ENCODE peak calls at places on chromosomes 6 and 20, in five cellular contexts. Z, R, C, B and Q are unnamed samples.
A peak's percentile ranks its signal among the peaks of the same experiment; 100 is the strongest.

GRCh38 chr6:13383280-13384163 is 55.2 kb upstream of the TBC1D7 start:
- DNase-seq in Z (no peak), R (no peak), C (no peak), B (peak; percentile 48), Q (no peak)

GRCh38 chr6:137494281-137494966 is at the start of gene OLIG3:
- DNase-seq in Z (no peak), R (no peak), C (no peak), B (no peak), Q (no peak)

GRCh38 chr20:16147916-16148315 is 425.3 kb downstream of the KIF16B start:
- DNase-seq in Z (no peak), R (no peak), C (no peak), B (no peak), Q (no peak)

GRCh38 chr6:158607411-158608170 is 37.0 kb downstream of the DYNLT1 start:
- DNase-seq in Z (no peak), R (no peak), C (no peak), B (peak; percentile 46), Q (no peak)

GRCh38 chr6:151254451-151255081 is 14.8 kb downstream of the AKAP12 start:
- DNase-seq in Z (no peak), R (no peak), C (no peak), B (peak; percentile 79), Q (no peak)

GRCh38 chr6:41451039-41451438 is 95.1 kb upstream of the FOXP4 start:
- DNase-seq in Z (no peak), R (no peak), C (no peak), B (no peak), Q (no peak)

GRCh38 chr20:18857640-18858039 is 44.1 kb downstream of the SCP2D1 start:
- DNase-seq in Z (no peak), R (no peak), C (no peak), B (peak; percentile 3), Q (no peak)

GRCh38 chr6:169854083-169854725 is 102.8 kb downstream of the ERMARD start:
- DNase-seq in Z (no peak), R (no peak), C (peak; percentile 23), B (no peak), Q (no peak)

GRCh38 chr6:53266553-53267090 is 82.1 kb downstream of the ELOVL5 start:
- DNase-seq in Z (no peak), R (no peak), C (no peak), B (no peak), Q (no peak)

GRCh38 chr6:32855467-32856174 is 1.6 kb downstream of the PSMB9 start:
- DNase-seq in Z (no peak), R (no peak), C (no peak), B (no peak), Q (no peak)

GRCh38 chr20:50085481-50086365 is 27.2 kb downstream of the UBE2V1 start:
- DNase-seq in Z (no peak), R (no peak), C (peak; percentile 77), B (peak; percentile 58), Q (peak; percentile 75)

GRCh38 chr6:158460602-158461092 is 99.2 kb upstream of the TMEM181 start:
- DNase-seq in Z (no peak), R (no peak), C (no peak), B (peak; percentile 77), Q (no peak)

GRCh38 chr6:109164331-109164730 is 69.0 kb downstream of the CEP57L1 start:
- DNase-seq in Z (no peak), R (no peak), C (no peak), B (no peak), Q (no peak)

GRCh38 chr6:67630146-67630545 is 1004.9 kb upstream of the ADGRB3 start:
- DNase-seq in Z (no peak), R (no peak), C (no peak), B (peak; percentile 99), Q (no peak)

GRCh38 chr20:50664248-50664647 is 27.1 kb downstream of the RIPOR3 start:
- DNase-seq in Z (no peak), R (no peak), C (no peak), B (no peak), Q (no peak)

GRCh38 chr6:40346241-40346640 is 240.9 kb downstream of the LRFN2 start:
- DNase-seq in Z (no peak), R (no peak), C (no peak), B (no peak), Q (no peak)

GRCh38 chr6:15038013-15038791 is 207.7 kb upstream of the JARID2 start:
- DNase-seq in Z (no peak), R (no peak), C (no peak), B (no peak), Q (no peak)

GRCh38 chr6:19325335-19325789 is 511.8 kb upstream of the ID4 start:
- DNase-seq in Z (no peak), R (no peak), C (no peak), B (peak; percentile 8), Q (no peak)

GRCh38 chr20:6299451-6299850 is 176.6 kb upstream of the FERMT1 start:
- DNase-seq in Z (no peak), R (no peak), C (no peak), B (peak; percentile 18), Q (no peak)

GRCh38 chr20:58703765-58704331 is 11.2 kb downstream of the NPEPL1 start:
- DNase-seq in Z (no peak), R (no peak), C (no peak), B (no peak), Q (no peak)

GRCh38 chr20:51650685-51651134 is 108.2 kb upstream of the NFATC2 start:
- DNase-seq in Z (no peak), R (no peak), C (peak; percentile 75), B (peak; percentile 68), Q (peak; percentile 33)

GRCh38 chr20:54476336-54476928 is 1.0 kb downstream of the DOK5 start:
- DNase-seq in Z (no peak), R (no peak), C (no peak), B (no peak), Q (no peak)

GRCh38 chr20:13336308-13337089 is 115.4 kb downstream of the ISM1 start:
- DNase-seq in Z (no peak), R (no peak), C (no peak), B (peak; percentile 21), Q (no peak)

GRCh38 chr6:13788820-13789219 is 25.5 kb downstream of the MCUR1 start:
- DNase-seq in Z (no peak), R (no peak), C (no peak), B (no peak), Q (no peak)

GRCh38 chr6:52227495-52227894 is 16.8 kb downstream of the IL17F start:
- DNase-seq in Z (no peak), R (no peak), C (no peak), B (no peak), Q (no peak)

GRCh38 chr6:9851541-9852380 is 563.1 kb downstream of the TFAP2A start:
- DNase-seq in Z (no peak), R (no peak), C (no peak), B (peak; percentile 19), Q (no peak)

GRCh38 chr20:37915800-37916570 is 13.1 kb downstream of the VSTM2L start:
- DNase-seq in Z (no peak), R (no peak), C (no peak), B (no peak), Q (no peak)

GRCh38 chr6:33118525-33119123 is 42.8 kb downstream of the HLA-DPB1 start:
- DNase-seq in Z (no peak), R (no peak), C (no peak), B (peak; percentile 25), Q (peak; percentile 43)

GRCh38 chr6:37365791-37366190 is 12.0 kb downstream of the RNF8 start:
- DNase-seq in Z (no peak), R (no peak), C (no peak), B (peak; percentile 24), Q (no peak)